ENCODE peak calls at places on chromosome 2, in four cellular contexts. S, F, Z and D are unnamed samples.
A peak's percentile ranks its signal among the peaks of the same experiment; 100 is the strongest.

GRCh38 chr2:174688079-174688478 is 76.2 kb downstream of the CHRNA1 start:
- DNase-seq in S (no peak), F (no peak), Z (no peak), D (no peak)

GRCh38 chr2:20184067-20184938 is 40.6 kb downstream of the SDC1 start:
- DNase-seq in S (no peak), F (no peak), Z (no peak), D (no peak)

GRCh38 chr2:234329202-234329930 is 167.5 kb downstream of the ARL4C start:
- DNase-seq in S (no peak), F (no peak), Z (no peak), D (no peak)

GRCh38 chr2:46451131-46451711 is 28.1 kb upstream of the TMEM247 start:
- DNase-seq in S (no peak), F (no peak), Z (no peak), D (no peak)

GRCh38 chr2:226122067-226122466 is 677.6 kb downstream of the IRS1 start:
- DNase-seq in S (no peak), F (no peak), Z (no peak), D (no peak)

GRCh38 chr2:181223239-181223638 is 233.9 kb upstream of the ITGA4 start:
- DNase-seq in S (no peak), F (no peak), Z (no peak), D (no peak)

GRCh38 chr2:98445167-98445522 is 487 bp downstream of the INPP4A start:
- DNase-seq in S (no peak), F (no peak), Z (peak; percentile 67), D (no peak)

GRCh38 chr2:147223119-147223518 is 621.7 kb upstream of the ACVR2A start:
- DNase-seq in S (no peak), F (no peak), Z (no peak), D (no peak)

GRCh38 chr2:109612991-109613921 is 510 bp downstream of the SEPTIN10 start:
- DNase-seq in S (no peak), F (no peak), Z (peak; percentile 63), D (no peak)

GRCh38 chr2:231223458-231223970 is 25.1 kb downstream of the ARMC9 start:
- DNase-seq in S (no peak), F (no peak), Z (no peak), D (no peak)

GRCh38 chr2:240511351-240512108 is 46.3 kb downstream of the ANKMY1 start:
- DNase-seq in S (no peak), F (no peak), Z (peak; percentile 39), D (no peak)

GRCh38 chr2:8987413-8987812 is 16.1 kb downstream of the MBOAT2 start:
- DNase-seq in S (no peak), F (no peak), Z (no peak), D (no peak)

GRCh38 chr2:166158546-166158945 is 30.7 kb upstream of the SCN1A start:
- DNase-seq in S (no peak), F (no peak), Z (no peak), D (no peak)